ENCODE peak calls at places on chromosomes 7 and 10, in eight cellular contexts. Q, M, J, I, P, S, W and N are unnamed samples.

GRCh38 chr7:113113912-113114311 is 4.4 kb downstream of the SMIM30 start:
- DNase-seq in Q (no peak), M (no peak), J (no peak), I (no peak), P (no peak), S (no peak), W (no peak), N (no peak)

GRCh38 chr7:128215281-128215680 is 25.8 kb upstream of the LEP start:
- DNase-seq in Q (no peak), M (no peak), J (peak; percentile 85), I (no peak), P (peak; percentile 89), S (no peak), W (no peak), N (no peak)

GRCh38 chr7:66099232-66099550 is 15.5 kb upstream of the CRCP start:
- DNase-seq in Q (no peak), M (no peak), J (peak; percentile 60), I (no peak), P (peak; percentile 39), S (no peak), W (no peak), N (no peak)

GRCh38 chr10:23192741-23193434 is 776 bp downstream of the PTF1A start:
- DNase-seq in Q (peak; percentile 71), M (peak; percentile 43), J (no peak), I (no peak), P (no peak), S (peak; percentile 24), W (no peak), N (no peak)

GRCh38 chr10:18659784-18660561 is 742 bp downstream of the ARL5B start:
- DNase-seq in Q (peak; percentile 79), M (peak; percentile 20), J (peak; percentile 45), I (no peak), P (peak; percentile 35), S (no peak), W (no peak), N (no peak)

GRCh38 chr10:79985481-79986072 is 36.7 kb upstream of the SFTPD start:
- DNase-seq in Q (no peak), M (no peak), J (no peak), I (no peak), P (no peak), S (no peak), W (no peak), N (no peak)

GRCh38 chr7:80500325-80500724 is 11.5 kb downstream of the GNAT3 start:
- DNase-seq in Q (no peak), M (no peak), J (no peak), I (no peak), P (no peak), S (no peak), W (no peak), N (no peak)

GRCh38 chr10:102652170-102652926 is 8.1 kb downstream of the TRIM8 start:
- DNase-seq in Q (no peak), M (peak; percentile 80), J (no peak), I (no peak), P (no peak), S (no peak), W (no peak), N (no peak)

GRCh38 chr7:7799138-7799537 is 80.7 kb upstream of the RPA3 start:
- DNase-seq in Q (no peak), M (no peak), J (no peak), I (no peak), P (peak; percentile 55), S (no peak), W (peak; percentile 33), N (no peak)

GRCh38 chr10:36489181-36489927 is 636.0 kb upstream of the ANKRD30A start:
- DNase-seq in Q (no peak), M (no peak), J (peak; percentile 88), I (no peak), P (no peak), S (no peak), W (no peak), N (no peak)

GRCh38 chr10:124906551-124907001 is 35.3 kb upstream of the ZRANB1 start:
- DNase-seq in Q (no peak), M (no peak), J (peak; percentile 73), I (no peak), P (peak; percentile 93), S (no peak), W (no peak), N (no peak)

GRCh38 chr10:109961181-109962001 is 38.1 kb upstream of the XPNPEP1 start:
- DNase-seq in Q (no peak), M (no peak), J (peak; percentile 56), I (no peak), P (peak; percentile 55), S (no peak), W (no peak), N (no peak)

GRCh38 chr7:112898432-112899290 is 108.5 kb upstream of the TMEM168 start:
- DNase-seq in Q (peak; percentile 71), M (peak; percentile 32), J (peak; percentile 84), I (no peak), P (peak; percentile 82), S (peak; percentile 33), W (peak; percentile 28), N (peak; percentile 60)

GRCh38 chr10:94092848-94093247 is 99.1 kb downstream of the PLCE1 start:
- DNase-seq in Q (peak; percentile 12), M (no peak), J (peak; percentile 57), I (no peak), P (peak; percentile 71), S (no peak), W (no peak), N (no peak)

GRCh38 chr10:86439544-86439943 is 72.9 kb upstream of the GRID1 start:
- DNase-seq in Q (peak; percentile 65), M (no peak), J (peak; percentile 95), I (no peak), P (peak; percentile 94), S (no peak), W (peak; percentile 23), N (no peak)

GRCh38 chr7:102415685-102416225 is 17.6 kb upstream of the ORAI2 start:
- DNase-seq in Q (no peak), M (no peak), J (no peak), I (peak; percentile 64), P (no peak), S (no peak), W (no peak), N (no peak)

GRCh38 chr10:91409069-91409868 is 875 bp upstream of the HECTD2 start:
- DNase-seq in Q (peak; percentile 86), M (peak; percentile 62), J (peak; percentile 94), I (peak; percentile 52), P (peak; percentile 89), S (peak; percentile 57), W (peak; percentile 75), N (peak; percentile 72)

GRCh38 chr7:12053561-12053960 is 157.5 kb upstream of the TMEM106B start:
- DNase-seq in Q (no peak), M (no peak), J (no peak), I (no peak), P (no peak), S (no peak), W (no peak), N (no peak)

GRCh38 chr10:43913676-43914235 is 265.1 kb upstream of the ZNF32 start:
- DNase-seq in Q (no peak), M (no peak), J (no peak), I (no peak), P (no peak), S (no peak), W (no peak), N (no peak)

GRCh38 chr7:98761225-98761624 is 108.6 kb downstream of the TMEM130 start:
- DNase-seq in Q (no peak), M (no peak), J (no peak), I (no peak), P (no peak), S (no peak), W (no peak), N (no peak)

GRCh38 chr7:124737760-124738159 is 27.8 kb downstream of the GPR37 start:
- DNase-seq in Q (no peak), M (no peak), J (no peak), I (no peak), P (no peak), S (no peak), W (no peak), N (no peak)
- TF ChIP-seq CTCF in Q (no peak), M (no peak), J (no peak), I (no peak), P (no peak), S (no peak), W (no peak), N (no peak)

GRCh38 chr10:24727811-24728210 is 4.1 kb upstream of the ARHGAP21 start:
- DNase-seq in Q (no peak), M (no peak), J (peak; percentile 34), I (no peak), P (no peak), S (no peak), W (no peak), N (peak; percentile 41)
- TF ChIP-seq CTCF in Q (no peak), M (no peak), J (no peak), I (no peak), P (peak; percentile 23), S (peak; percentile 32), W (peak; percentile 23), N (no peak)

GRCh38 chr10:71135276-71135675 is 77.1 kb upstream of the UNC5B start:
- DNase-seq in Q (no peak), M (no peak), J (no peak), I (no peak), P (no peak), S (no peak), W (no peak), N (no peak)

GRCh38 chr10:71133710-71134686 is 78.4 kb upstream of the UNC5B start:
- DNase-seq in Q (no peak), M (no peak), J (no peak), I (no peak), P (no peak), S (no peak), W (no peak), N (no peak)

GRCh38 chr10:71132321-71132810 is 80.0 kb upstream of the UNC5B start:
- DNase-seq in Q (no peak), M (no peak), J (no peak), I (no peak), P (no peak), S (no peak), W (no peak), N (peak; percentile 34)

GRCh38 chr10:71136036-71136690 is 76.2 kb upstream of the UNC5B start:
- DNase-seq in Q (no peak), M (no peak), J (no peak), I (no peak), P (no peak), S (no peak), W (no peak), N (no peak)

GRCh38 chr10:71134732-71135211 is 77.6 kb upstream of the UNC5B start:
- DNase-seq in Q (no peak), M (no peak), J (no peak), I (no peak), P (no peak), S (no peak), W (no peak), N (no peak)
- TF ChIP-seq CTCF in Q (no peak), M (no peak), J (no peak), I (no peak), P (no peak), S (no peak), W (no peak), N (no peak)

DNA sequence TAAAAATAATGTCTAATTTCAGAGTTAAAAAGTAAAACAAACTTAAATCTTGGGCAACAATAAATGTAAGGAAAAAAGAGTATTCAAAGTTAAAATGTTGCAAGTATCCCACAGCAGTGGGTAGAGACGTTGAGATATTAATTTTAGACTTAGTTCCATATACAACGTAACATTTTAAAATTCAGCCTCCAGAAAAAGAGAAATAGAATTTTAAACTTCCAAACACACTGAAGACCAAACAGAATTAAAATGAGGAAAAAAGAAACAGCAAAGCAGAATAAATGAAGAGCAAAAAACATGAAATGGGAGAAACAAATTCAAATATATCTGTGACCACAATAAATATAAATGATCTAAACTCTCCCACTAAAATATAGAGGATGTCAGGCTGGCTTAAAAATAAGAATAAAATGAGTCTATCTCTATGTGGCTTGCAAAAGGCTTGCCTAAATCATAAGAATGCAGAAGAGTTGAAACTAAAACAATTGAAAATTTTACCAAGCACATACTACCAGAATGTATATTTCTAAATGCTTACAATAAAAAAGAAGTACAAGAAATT is 46.0 kb upstream of the EGFR start:
- DNase-seq in Q (no peak), M (no peak), J (no peak), I (no peak), P (no peak), S (no peak), W (no peak), N (no peak)
- TF ChIP-seq CTCF in Q (no peak), M (no peak), J (no peak), I (no peak), P (no peak), S (no peak), W (no peak), N (no peak)